ENCODE peak calls at places on chromosomes 16 and 17, in six cellular contexts. T is WERI-Rb-1, J is A549, G is HCT116, R is ovary, U is kidney. D is an unnamed sample.

GRCh38 chr17:31313982-31314787 is at the start of gene EVI2B:
- DNase-seq in J (peak; percentile 34), R (no peak), G (no peak), U (no peak), T (no peak), D (no peak)

GRCh38 chr16:11949527-11949926 is 7.7 kb upstream of the NPIPB2 start:
- DNase-seq in T (peak; percentile 75), U (no peak), J (peak; percentile 62), R (no peak), G (peak; percentile 28), D (peak; percentile 58)

GRCh38 chr17:5122586-5123342 is 6.9 kb downstream of the USP6 start:
- DNase-seq in R (peak; percentile 57), T (peak; percentile 22), U (peak; percentile 77), G (no peak), J (no peak), D (peak; percentile 21)

GRCh38 chr16:57113042-57113453 is 20.7 kb downstream of the CPNE2 start:
- DNase-seq in G (no peak), T (no peak), U (no peak), J (no peak), R (no peak), D (no peak)

GRCh38 chr16:50478021-50478772 is 70.0 kb upstream of the NKD1 start:
- DNase-seq in R (no peak), J (no peak), T (no peak), G (no peak), U (no peak), D (no peak)

GRCh38 chr16:535446-536405 is 8.2 kb downstream of the CAPN15 start:
- DNase-seq in R (no peak), J (peak; percentile 58), G (peak; percentile 54), T (no peak), U (no peak), D (no peak)

GRCh38 chr16:50815382-50815781 is 73.5 kb downstream of the CYLD start:
- DNase-seq in G (no peak), R (no peak), T (no peak), U (no peak), J (no peak), D (no peak)

GRCh38 chr16:75061677-75062076 is 54.9 kb downstream of the LDHD start:
- DNase-seq in J (no peak), G (no peak), R (no peak), T (no peak), U (no peak), D (no peak)

GRCh38 chr17:47388825-47389224 is 65.1 kb downstream of the EFCAB13 start:
- DNase-seq in J (no peak), R (no peak), U (no peak), T (no peak), G (no peak), D (no peak)

GRCh38 chr16:83797013-83797412 is 10.8 kb upstream of the HSBP1 start:
- DNase-seq in G (no peak), U (no peak), T (no peak), R (no peak), J (no peak), D (no peak)

GRCh38 chr17:32481193-32481592 is 5.6 kb upstream of the CDK5R1 start:
- DNase-seq in G (no peak), T (no peak), R (no peak), J (no peak), U (peak; percentile 46), D (no peak)

GRCh38 chr17:7579001-7579838 is at the start of gene CD68:
- DNase-seq in J (peak; percentile 88), R (peak; percentile 35), U (peak; percentile 92), G (peak; percentile 71), T (no peak), D (peak; percentile 45)

GRCh38 chr16:58508671-58509251 is 6.6 kb upstream of the SETD6 start:
- DNase-seq in U (peak; percentile 54), J (no peak), G (no peak), T (no peak), R (peak; percentile 6), D (no peak)

GRCh38 chr17:76309461-76309860 is 1.4 kb upstream of the QRICH2 start:
- DNase-seq in J (no peak), G (no peak), T (no peak), U (no peak), R (no peak), D (no peak)

GRCh38 chr17:81031571-81032550 is 3.1 kb upstream of the BAIAP2 start:
- DNase-seq in T (no peak), R (no peak), J (no peak), U (peak; percentile 83), G (no peak), D (no peak)

GRCh38 chr16:1614226-1615102 is 2.3 kb downstream of the CRAMP1 start:
- DNase-seq in G (no peak), T (peak; percentile 28), U (peak; percentile 84), J (no peak), R (peak; percentile 50), D (no peak)

GRCh38 chr16:27226476-27226875 is 23.1 kb downstream of the KDM8 start:
- DNase-seq in J (no peak), G (no peak), U (no peak), R (no peak), T (no peak), D (no peak)

GRCh38 chr16:27224271-27224737 is 21.0 kb downstream of the KDM8 start:
- DNase-seq in G (no peak), U (no peak), R (no peak), J (no peak), T (no peak), D (no peak)

GRCh38 chr16:27224741-27225300 is 21.5 kb downstream of the KDM8 start:
- DNase-seq in T (no peak), U (no peak), J (no peak), R (no peak), G (no peak), D (no peak)

GRCh38 chr16:27226976-27227705 is 23.8 kb downstream of the KDM8 start:
- DNase-seq in G (no peak), U (no peak), J (no peak), R (no peak), T (no peak), D (no peak)

GRCh38 chr16:27225536-27226360 is 22.4 kb downstream of the KDM8 start:
- DNase-seq in R (no peak), T (no peak), J (no peak), G (no peak), U (no peak), D (no peak)
- TF ChIP-seq CTCF in R (no peak), T (no peak), J (no peak), G (no peak), U (no peak), D (no peak)

GRCh38 chr17:79033046-79033616 is 9.2 kb downstream of the C1QTNF1 start:
- DNase-seq in U (no peak), G (no peak), T (no peak), J (no peak), R (no peak), D (no peak)
- H3K27ac ChIP-seq in U (no peak overlapping the region), G (no peak overlapping the region), T (no peak overlapping the region), J (no peak overlapping the region), R (no peak overlapping the region), D (no peak overlapping the region)

GRCh38 chr17:48519427-48519826 is 11.4 kb downstream of the HOXB1 start:
- DNase-seq in R (no peak), J (no peak), G (no peak), T (no peak), U (no peak), D (no peak)

GRCh38 chr17:48526986-48527741 is 3.6 kb downstream of the HOXB1 start:
- DNase-seq in J (no peak), R (no peak), U (no peak), T (no peak), G (no peak), D (no peak)

GRCh38 chr17:48522031-48522593 is 8.7 kb downstream of the HOXB1 start:
- DNase-seq in U (peak; percentile 87), R (no peak), J (peak; percentile 95), T (peak; percentile 30), G (no peak), D (no peak)

GRCh38 chr17:48520631-48521045 is 10.2 kb downstream of the HOXB1 start:
- DNase-seq in R (no peak), T (no peak), J (peak; percentile 84), U (no peak), G (no peak), D (no peak)

DNA sequence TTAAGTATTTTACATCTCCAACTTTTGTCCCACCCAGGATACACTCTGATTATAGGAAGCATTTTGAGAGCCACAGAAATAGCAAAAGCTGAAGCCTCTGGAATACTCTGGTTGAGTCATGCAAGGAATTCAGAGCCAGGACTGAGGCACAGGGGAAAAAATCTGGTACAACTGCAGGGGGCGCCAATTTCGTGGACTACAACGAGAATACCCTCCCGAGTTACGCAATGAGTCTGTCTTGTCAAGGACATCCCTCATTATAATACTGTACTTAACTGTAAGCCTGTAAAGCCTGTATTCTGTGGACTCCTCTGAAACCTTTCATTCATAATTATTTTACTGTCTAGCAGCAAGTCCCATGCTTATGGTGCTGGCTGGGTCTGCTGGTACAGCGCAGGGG is 7.8 kb downstream of the HOXB1 start:
- DNase-seq in R (no peak), G (no peak), U (no peak), J (peak; percentile 48), T (no peak), D (no peak)
- TF ChIP-seq CTCF in R (no peak), G (peak; percentile 73), U (no peak), J (peak; percentile 39), T (no peak), D (no peak)

GRCh38 chr17:1912146-1912545 is 82.3 kb downstream of the RPA1 start:
- DNase-seq in T (no peak), R (no peak), G (no peak), U (peak; percentile 50), J (no peak), D (no peak)
- H3K27ac ChIP-seq in T (no peak overlapping the region), R (no peak overlapping the region), G (no peak overlapping the region), U (no peak overlapping the region), J (no peak overlapping the region), D (no peak overlapping the region)

GRCh38 chr17:41957869-41958231 is 8.7 kb upstream of the CNP start:
- DNase-seq in R (no peak), G (no peak), T (no peak), J (no peak), U (no peak), D (no peak)

GRCh38 chr17:41962111-41962510 is 4.5 kb upstream of the CNP start:
- DNase-seq in U (no peak), G (no peak), T (no peak), J (no peak), R (no peak), D (no peak)

GRCh38 chr17:41959030-41959335 is 7.6 kb upstream of the CNP start:
- DNase-seq in T (no peak), R (no peak), J (no peak), U (no peak), G (no peak), D (no peak)

GRCh38 chr17:41957058-41957868 is 9.3 kb upstream of the CNP start:
- DNase-seq in J (no peak), U (no peak), G (no peak), T (no peak), R (no peak), D (no peak)

GRCh38 chr17:41959336-41960095 is 7.1 kb upstream of the CNP start:
- DNase-seq in T (peak; percentile 94), U (peak; percentile 72), R (no peak), J (peak; percentile 82), G (peak; percentile 27), D (peak; percentile 77)
- TF ChIP-seq CTCF in T (peak; percentile 96), U (peak; percentile 61), R (no peak), J (peak; percentile 84), G (peak; percentile 44), D (peak; percentile 26)

D was measured in testis.